ENCODE peak calls at places on chromosomes 6 and 20, in eight cellular contexts. V is astrocyte of the hippocampus; K is activated CD8-positive, alpha-beta memory T cell treated with anti-CD3 and anti-CD28 coated beads for 24 hours; I is Caco-2; P is fibroblast of mammary gland; A is DMS79; C is OCI-M1; F is lower leg skin. T is an unnamed sample.

GRCh38 chr6:8810325-8810724 is 375.0 kb upstream of the SLC35B3 start:
- DNase-seq in I (no peak), A (no peak), V (no peak), P (no peak), K (no peak), F (no peak), C (no peak), T (no peak)

GRCh38 chr20:49675368-49676151 is 38.1 kb downstream of the B4GALT5 start:
- DNase-seq in K (no peak), I (peak; percentile 92), A (no peak), F (no peak), V (peak; percentile 57), C (no peak), P (no peak), T (peak; percentile 85)

GRCh38 chr20:8132015-8132631 is at the start of gene PLCB1:
- DNase-seq in A (no peak), C (peak; percentile 32), K (peak; percentile 91), V (peak; percentile 92), F (peak; percentile 71), I (peak; percentile 87), P (peak; percentile 74), T (no peak)

GRCh38 chr6:84447651-84448050 is 220.2 kb upstream of the CEP162 start:
- DNase-seq in F (no peak), C (no peak), I (no peak), A (no peak), K (no peak), P (no peak), V (no peak), T (no peak)

GRCh38 chr20:32605167-32605656 is 20.1 kb upstream of the NOL4L start:
- DNase-seq in K (no peak), C (no peak), F (peak; percentile 33), V (peak; percentile 32), P (peak; percentile 3), A (no peak), I (peak; percentile 48), T (peak; percentile 6)

GRCh38 chr20:54293526-54293925 is 85.6 kb downstream of the PFDN4 start:
- DNase-seq in F (no peak), C (no peak), V (peak; percentile 10), A (no peak), P (no peak), K (no peak), I (no peak), T (peak; percentile 50)

GRCh38 chr6:126118934-126119333 is 132.6 kb downstream of the TRMT11 start:
- DNase-seq in V (peak; percentile 22), K (no peak), I (no peak), A (no peak), C (peak; percentile 32), P (peak; percentile 33), F (no peak), T (no peak)

GRCh38 chr6:30689022-30689865 is 1.5 kb downstream of the NRM start:
- DNase-seq in I (no peak), C (no peak), K (no peak), F (no peak), A (no peak), P (no peak), V (no peak), T (no peak)

GRCh38 chr6:92915466-92915865 is 503.9 kb downstream of the EPHA7 start:
- DNase-seq in V (no peak), C (no peak), A (no peak), I (no peak), K (no peak), F (no peak), P (no peak), T (no peak)

GRCh38 chr20:22389836-22390542 is 194.4 kb downstream of the FOXA2 start:
- DNase-seq in C (no peak), K (no peak), A (no peak), F (no peak), V (peak; percentile 39), P (peak; percentile 65), I (no peak), T (peak; percentile 98)

GRCh38 chr20:62298577-62299249 is 4.1 kb upstream of the ADRM1 start:
- DNase-seq in V (no peak), K (no peak), I (no peak), C (no peak), A (no peak), F (no peak), P (no peak), T (no peak)

GRCh38 chr20:39632176-39632575 is 670.0 kb downstream of the DHX35 start:
- DNase-seq in V (no peak), I (no peak), A (no peak), K (no peak), P (no peak), F (no peak), C (no peak), T (no peak)

GRCh38 chr6:158713469-158713868 is 63.6 kb downstream of the SYTL3 start:
- DNase-seq in V (no peak), I (no peak), C (no peak), F (no peak), A (no peak), P (no peak), K (peak; percentile 40), T (no peak)

GRCh38 chr20:60009826-60010616 is 51.8 kb downstream of the CDH26 start:
- DNase-seq in F (peak; percentile 7), V (no peak), I (peak; percentile 33), K (no peak), C (peak; percentile 8), P (peak; percentile 3), A (no peak), T (no peak)

GRCh38 chr20:45355209-45355608 is 7.0 kb upstream of the SDC4 start:
- DNase-seq in A (no peak), I (no peak), V (no peak), K (no peak), C (peak; percentile 35), P (peak; percentile 84), F (no peak), T (peak; percentile 74)

GRCh38 chr6:169587992-169588391 is 113.8 kb downstream of the WDR27 start:
- DNase-seq in A (no peak), I (no peak), K (no peak), F (no peak), C (no peak), V (no peak), P (peak; percentile 37), T (no peak)

GRCh38 chr20:10788055-10788454 is 114.3 kb upstream of the JAG1 start:
- DNase-seq in K (no peak), F (no peak), C (peak; percentile 13), V (no peak), I (no peak), A (no peak), P (no peak), T (no peak)

GRCh38 chr6:166942393-166943168 is 13.8 kb downstream of the RNASET2 start:
- DNase-seq in V (no peak), F (no peak), P (peak; percentile 45), A (no peak), K (peak; percentile 48), C (peak; percentile 95), I (no peak), T (no peak)

GRCh38 chr6:130946076-130946475 is 117.0 kb downstream of the EPB41L2 start:
- DNase-seq in K (no peak), A (no peak), V (no peak), F (no peak), C (no peak), P (peak; percentile 75), I (no peak), T (no peak)

GRCh38 chr6:108179741-108180140 is 13.9 kb downstream of the NR2E1 start:
- DNase-seq in K (no peak), V (no peak), I (no peak), C (no peak), P (no peak), A (no peak), F (no peak), T (no peak)

GRCh38 chr6:134145786-134146185 is 93.4 kb upstream of the SLC2A12 start:
- DNase-seq in A (no peak), P (peak; percentile 64), K (no peak), V (peak; percentile 29), I (no peak), F (no peak), C (peak; percentile 58), T (no peak)

GRCh38 chr6:169620171-169621125 is 81.4 kb downstream of the WDR27 start:
- DNase-seq in C (no peak), V (no peak), I (no peak), A (no peak), P (peak; percentile 63), K (no peak), F (no peak), T (no peak)

GRCh38 chr6:100549406-100550167 is 84.9 kb upstream of the SIM1 start:
- DNase-seq in A (no peak), V (peak; percentile 73), F (no peak), P (peak; percentile 31), C (no peak), K (no peak), I (no peak), T (no peak)

GRCh38 chr6:129849456-129849855 is 11.7 kb downstream of the TMEM244 start:
- DNase-seq in A (no peak), P (peak; percentile 96), C (no peak), I (no peak), K (no peak), F (no peak), V (peak; percentile 36), T (peak; percentile 76)

GRCh38 chr6:34928695-34929094 is 39.6 kb downstream of the ANKS1A start:
- DNase-seq in P (no peak), F (no peak), I (no peak), V (no peak), K (no peak), A (peak; percentile 37), C (no peak), T (no peak)

GRCh38 chr6:127880452-127880851 is 20.4 kb downstream of the THEMIS start:
- DNase-seq in K (no peak), A (no peak), P (no peak), C (peak; percentile 30), F (no peak), V (no peak), I (no peak), T (peak; percentile 26)

GRCh38 chr6:20096506-20096905 is 115.8 kb downstream of the MBOAT1 start:
- DNase-seq in V (no peak), A (no peak), F (no peak), P (no peak), I (no peak), C (no peak), K (no peak), T (no peak)

GRCh38 chr6:23690650-23691049 is 435.4 kb upstream of the NRSN1 start:
- DNase-seq in P (no peak), K (no peak), C (no peak), V (no peak), I (no peak), F (no peak), A (no peak), T (no peak)

GRCh38 chr6:160500639-160501038 is 152.5 kb downstream of the SLC22A3 start:
- DNase-seq in F (no peak), V (no peak), A (no peak), P (no peak), C (no peak), K (no peak), I (no peak), T (no peak)

GRCh38 chr6:132063738-132064137 is 112.6 kb upstream of the CCN2 start:
- DNase-seq in I (peak; percentile 42), V (peak; percentile 88), K (no peak), F (peak; percentile 21), A (no peak), P (peak; percentile 91), C (no peak), T (peak; percentile 91)

GRCh38 chr6:109718991-109719390 is 27.9 kb downstream of the FIG4 start:
- DNase-seq in V (no peak), F (no peak), I (no peak), P (peak; percentile 30), K (no peak), A (no peak), C (no peak), T (no peak)